ENCODE peak calls at places on chromosome 5, in five cellular contexts. R is mucosa of gallbladder; Z is H7; A is stimulated activated CD8-positive, alpha-beta memory T cell treated with anti-CD3 and anti-CD28 coated beads, Interleukin-7, amount 100 ng/mL, for 24 hours; Y is mesothelial cell of epicardium. E is an unnamed sample.

GRCh38 chr5:136036991-136037705 is 8.4 kb downstream of the TGFBI start:
- DNase-seq in Y (no peak), R (peak; percentile 38), Z (no peak), A (no peak), E (no peak)

GRCh38 chr5:68805427-68805826 is 288.4 kb upstream of the SLC30A5 start:
- DNase-seq in Y (no peak), A (no peak), R (no peak), Z (no peak), E (no peak)

GRCh38 chr5:154997746-154998145 is 15.8 kb upstream of the KIF4B start:
- DNase-seq in Y (no peak), A (no peak), R (no peak), Z (no peak), E (no peak)

GRCh38 chr5:146878471-146879172 is at the start of gene PPP2R2B:
- DNase-seq in Z (peak; percentile 85), R (peak; percentile 18), Y (peak; percentile 40), A (peak; percentile 8), E (peak; percentile 58)

GRCh38 chr5:64861281-64861680 is 92.6 kb downstream of the CWC27 start:
- DNase-seq in Z (no peak), Y (no peak), A (no peak), R (no peak), E (no peak)

GRCh38 chr5:125198270-125198974 is 452.0 kb upstream of the ZNF608 start:
- DNase-seq in A (no peak), Y (peak; percentile 86), Z (no peak), R (peak; percentile 62), E (peak; percentile 81)

GRCh38 chr5:4294878-4295277 is 699.2 kb downstream of the IRX1 start:
- DNase-seq in R (no peak), Z (no peak), Y (no peak), A (no peak), E (no peak)

GRCh38 chr5:1201327-1202025 is at the start of gene SLC6A19:
- DNase-seq in Z (peak; percentile 77), Y (no peak), R (peak; percentile 49), A (no peak), E (no peak)

GRCh38 chr5:87735918-87736317 is 323.2 kb upstream of the CCNH start:
- DNase-seq in A (no peak), Y (no peak), Z (no peak), R (no peak), E (no peak)

GRCh38 chr5:171295299-171295698 is 13.7 kb upstream of the TLX3 start:
- DNase-seq in R (no peak), Z (no peak), A (no peak), Y (no peak), E (no peak)

GRCh38 chr5:133203317-133204305 is 151.8 kb downstream of the HSPA4 start:
- DNase-seq in Y (no peak), A (no peak), Z (no peak), R (no peak), E (no peak)

GRCh38 chr5:44332360-44332971 is 56.8 kb downstream of the FGF10 start:
- DNase-seq in Z (peak; percentile 7), R (no peak), A (no peak), Y (no peak), E (no peak)

GRCh38 chr5:150211156-150212030 is 21.5 kb downstream of the SLC6A7 start:
- DNase-seq in A (no peak), Y (no peak), Z (peak; percentile 96), R (no peak), E (no peak)

GRCh38 chr5:173623296-173623771 is 6.9 kb upstream of the BOD1 start:
- DNase-seq in A (no peak), R (no peak), Y (no peak), Z (no peak), E (no peak)

GRCh38 chr5:157165261-157165660 is 803 bp downstream of the GARIN3 start:
- DNase-seq in Y (no peak), A (no peak), R (no peak), Z (no peak), E (no peak)

GRCh38 chr5:150153483-150153882 is 2.2 kb downstream of the PDGFRB start:
- DNase-seq in Z (no peak), Y (no peak), A (no peak), R (no peak), E (no peak)

GRCh38 chr5:175652741-175653663 is 4.9 kb upstream of the HRH2 start:
- DNase-seq in A (peak; percentile 57), Z (no peak), Y (no peak), R (no peak), E (no peak)

GRCh38 chr5:154409230-154409840 is 36.5 kb upstream of the SAP30L start:
- DNase-seq in Z (no peak), Y (no peak), A (no peak), R (no peak), E (no peak)

GRCh38 chr5:120544043-120544442 is 79.9 kb downstream of the PRR16 start:
- DNase-seq in Z (no peak), R (no peak), Y (no peak), A (no peak), E (no peak)